ENCODE peak calls at places on chromosomes 11 and 22, in six cellular contexts. T is A673, N is HCT116, F is transverse colon, V is uterus, B is tibial artery. O is an unnamed sample.

GRCh38 chr11:23574149-23574548 is 713.9 kb upstream of the CCDC179 start:
- DNase-seq in T (no peak), N (no peak), F (no peak), V (no peak), B (no peak), O (no peak)

GRCh38 chr22:17431179-17431578 is 61.9 kb downstream of the CECR2 start:
- DNase-seq in T (no peak), N (no peak), F (no peak), V (no peak), B (no peak), O (peak; percentile 18)

GRCh38 chr11:279966-280761 is 2.0 kb downstream of the NLRP6 start:
- DNase-seq in T (no peak), N (no peak), F (peak; percentile 65), V (peak; percentile 9), B (peak; percentile 65), O (no peak)

GRCh38 chr22:19108807-19109197 is 13.4 kb downstream of the DGCR2 start:
- DNase-seq in T (no peak), N (no peak), F (no peak), V (no peak), B (peak; percentile 7), O (no peak)

GRCh38 chr11:8089791-8090510 is 8.9 kb downstream of the TUB start:
- DNase-seq in T (no peak), N (no peak), F (no peak), V (peak; percentile 13), B (peak; percentile 63), O (no peak)

GRCh38 chr11:33507967-33508366 is 192.7 kb downstream of the C11orf91 start:
- DNase-seq in T (peak; percentile 83), N (peak; percentile 6), F (no peak), V (no peak), B (no peak), O (no peak)

GRCh38 chr22:35835267-35835997 is 117.8 kb downstream of the APOL5 start:
- DNase-seq in T (no peak), N (peak; percentile 18), F (no peak), V (no peak), B (no peak), O (peak; percentile 14)

GRCh38 chr22:32355760-32356159 is 1.9 kb upstream of the RFPL3 start:
- DNase-seq in T (no peak), N (peak; percentile 48), F (no peak), V (no peak), B (no peak), O (peak; percentile 13)

GRCh38 chr11:119845756-119846155 is 116.8 kb upstream of the NECTIN1 start:
- DNase-seq in T (no peak), N (no peak), F (no peak), V (no peak), B (no peak), O (peak; percentile 86)

GRCh38 chr11:129739339-129739738 is 76.3 kb upstream of the TMEM45B start:
- DNase-seq in T (no peak), N (no peak), F (no peak), V (no peak), B (no peak), O (no peak)

GRCh38 chr11:75406338-75406777 is 7.0 kb downstream of the RPS3 start:
- DNase-seq in T (no peak), N (no peak), F (no peak), V (no peak), B (no peak), O (no peak)

GRCh38 chr11:3022300-3022967 is 30.3 kb upstream of the NAP1L4 start:
- DNase-seq in T (peak; percentile 94), N (no peak), F (no peak), V (no peak), B (no peak), O (no peak)

GRCh38 chr11:126926376-126926791 is 74.2 kb downstream of the KIRREL3 start:
- DNase-seq in T (no peak), N (no peak), F (no peak), V (no peak), B (no peak), O (no peak)

GRCh38 chr11:86727105-86727504 is 54.7 kb upstream of the ME3 start:
- DNase-seq in T (no peak), N (no peak), F (no peak), V (no peak), B (no peak), O (no peak)

GRCh38 chr22:32013200-32013599 is 29.9 kb upstream of the SLC5A1 start:
- DNase-seq in T (no peak), N (no peak), F (no peak), V (no peak), B (no peak), O (no peak)

GRCh38 chr11:75795276-75796090 is 19.5 kb upstream of the UVRAG start:
- DNase-seq in T (no peak), N (no peak), F (no peak), V (no peak), B (no peak), O (no peak)

GRCh38 chr11:43825217-43825816 is 55.3 kb upstream of the ALKBH3 start:
- DNase-seq in T (peak; percentile 75), N (peak; percentile 31), F (no peak), V (no peak), B (no peak), O (peak; percentile 19)

GRCh38 chr11:135027461-135027860 is 615.4 kb upstream of the B3GAT1 start:
- DNase-seq in T (peak; percentile 53), N (no peak), F (peak; percentile 11), V (no peak), B (no peak), O (peak; percentile 40)

GRCh38 chr11:7437706-7438105 is 47.6 kb upstream of the OLFML1 start:
- DNase-seq in T (no peak), N (no peak), F (no peak), V (no peak), B (no peak), O (no peak)

GRCh38 chr11:6405039-6405667 is 13.7 kb downstream of the APBB1 start:
- DNase-seq in T (no peak), N (no peak), F (no peak), V (no peak), B (no peak), O (no peak)

GRCh38 chr22:29478326-29479276 is 1.4 kb upstream of the NEFH start:
- DNase-seq in T (peak; percentile 62), N (no peak), F (no peak), V (no peak), B (no peak), O (peak; percentile 41)

GRCh38 chr22:17172172-17172833 is 13.2 kb upstream of the HDHD5 start:
- DNase-seq in T (no peak), N (no peak), F (no peak), V (peak; percentile 27), B (no peak), O (no peak)

GRCh38 chr11:69657911-69658605 is 17.1 kb downstream of the LTO1 start:
- DNase-seq in T (peak; percentile 41), N (no peak), F (no peak), V (no peak), B (peak; percentile 54), O (no peak)

GRCh38 chr11:88543902-88544655 is 206.5 kb upstream of the CTSC start:
- DNase-seq in T (peak; percentile 92), N (peak; percentile 81), F (peak; percentile 84), V (peak; percentile 79), B (peak; percentile 84), O (peak; percentile 75)

DNA sequence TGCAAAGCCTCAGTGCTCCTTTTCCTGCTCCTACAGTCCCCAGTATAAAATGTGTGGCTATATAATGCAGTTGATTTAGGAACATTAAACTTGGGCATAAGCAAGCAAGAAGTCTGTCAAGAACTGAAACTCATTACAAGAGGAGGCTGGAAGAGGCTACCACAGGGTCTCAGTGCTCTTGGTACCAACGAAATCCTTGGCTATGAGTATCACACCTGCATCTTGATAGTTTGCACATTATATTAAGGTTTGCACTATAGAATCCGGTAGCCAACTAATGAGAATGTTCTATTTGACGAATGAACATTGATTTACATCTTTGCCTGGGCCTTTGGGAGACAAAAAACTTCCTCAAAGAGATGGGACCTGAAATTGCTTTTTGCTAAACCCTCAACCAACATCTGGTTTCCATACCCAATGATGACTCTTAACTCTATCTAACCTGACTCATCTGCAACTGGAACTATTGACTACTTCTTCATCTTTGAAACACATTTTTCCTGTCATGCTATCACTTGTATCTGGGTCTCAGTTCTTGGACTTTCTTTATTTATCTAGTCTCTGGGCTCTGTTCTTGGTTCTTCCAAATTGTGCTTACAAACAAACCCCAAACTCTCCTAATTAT is 207.2 kb upstream of the CTSC start:
- DNase-seq in T (no peak), N (no peak), F (no peak), V (no peak), B (no peak), O (no peak)
- TF ChIP-seq CTCF in T (no peak), N (no peak), F (peak; percentile 0), V (no peak), B (no peak), O (peak; percentile 47)

GRCh38 chr11:128625316-128625715 is 38.0 kb upstream of the ETS1 start:
- DNase-seq in T (no peak), N (no peak), F (no peak), V (no peak), B (no peak), O (no peak)

GRCh38 chr11:128624269-128625170 is 37.2 kb upstream of the ETS1 start:
- DNase-seq in T (no peak), N (no peak), F (peak; percentile 58), V (no peak), B (no peak), O (no peak)

GRCh38 chr11:128626913-128627665 is 39.7 kb upstream of the ETS1 start:
- DNase-seq in T (no peak), N (no peak), F (no peak), V (no peak), B (no peak), O (no peak)

GRCh38 chr11:128627666-128628342 is 40.4 kb upstream of the ETS1 start:
- DNase-seq in T (no peak), N (no peak), F (no peak), V (no peak), B (no peak), O (no peak)

GRCh38 chr11:128625766-128626165 is 38.4 kb upstream of the ETS1 start:
- DNase-seq in T (no peak), N (no peak), F (no peak), V (no peak), B (no peak), O (no peak)
- H3K27ac ChIP-seq in T (no peak overlapping the region), N (no peak overlapping the region), F (peak overlapping the region; percentile 43), V (no peak overlapping the region), B (no peak overlapping the region), O (no peak overlapping the region)

DNA sequence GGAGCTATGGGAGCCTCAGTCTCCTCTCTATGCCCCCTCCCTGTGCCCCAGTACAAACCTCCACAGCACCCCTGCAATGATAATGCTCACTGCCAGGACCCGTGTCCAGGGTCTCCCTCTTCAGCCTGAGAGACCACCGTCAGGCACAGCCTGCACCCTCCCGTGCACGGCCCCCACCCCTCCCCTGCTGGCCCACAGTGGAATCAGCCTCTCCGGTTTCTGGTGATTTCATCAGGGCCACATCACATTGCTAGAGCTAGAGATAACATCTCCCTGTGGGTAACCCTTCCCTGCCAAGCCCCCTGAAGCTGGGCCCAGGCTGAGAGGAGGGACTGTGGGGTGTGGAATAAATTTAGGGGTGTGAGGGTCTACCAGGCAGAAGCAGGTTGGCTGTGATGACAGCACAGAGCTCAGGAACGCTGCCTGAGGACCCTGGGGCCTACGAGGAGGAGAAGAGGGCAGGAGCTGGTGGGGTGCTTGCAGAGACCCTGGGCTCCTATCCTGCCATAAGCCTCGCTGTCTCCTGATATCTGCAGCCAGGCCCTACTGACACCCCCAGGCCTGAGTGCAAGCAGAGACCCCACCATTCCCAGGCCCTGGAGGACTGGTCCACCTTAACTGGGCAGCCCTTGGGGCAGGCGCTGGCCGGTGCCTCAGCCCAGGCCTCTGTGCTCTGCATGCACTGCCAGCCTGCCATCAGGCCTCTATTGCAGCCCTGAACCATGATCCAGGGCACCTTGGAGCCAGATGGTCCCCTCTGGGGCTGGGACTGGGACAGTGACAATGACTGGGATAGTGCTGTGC is at the start of gene KLHDC7B:
- DNase-seq in T (peak; percentile 39), N (no peak), F (no peak), V (no peak), B (no peak), O (no peak)
- TF ChIP-seq CTCF in T (no peak), N (no peak), F (no peak), V (no peak), B (no peak), O (no peak)

GRCh38 chr11:27217496-27217895 is 145.5 kb downstream of the CCDC34 start:
- DNase-seq in T (no peak), N (no peak), F (no peak), V (no peak), B (no peak), O (no peak)
- H3K27ac ChIP-seq in T (peak overlapping the region; percentile 77), N (no peak overlapping the region), F (no peak overlapping the region), V (no peak overlapping the region), B (no peak overlapping the region), O (no peak overlapping the region)

O was measured in RWPE1.